ENCODE peak calls at places on chromosomes 4 and X, in four cellular contexts. C, X, I and B are unnamed samples.

GRCh38 chrX:12791253-12792228 is at the start of gene PRPS2:
- DNase-seq in C (peak; percentile 47), X (peak; percentile 80), I (peak; percentile 82), B (no peak)

GRCh38 chr4:102574317-102574716 is 73.2 kb downstream of the NFKB1 start:
- DNase-seq in C (no peak), X (no peak), I (no peak), B (no peak)

GRCh38 chrX:104679175-104679574 is 113.2 kb downstream of the IL1RAPL2 start:
- DNase-seq in C (no peak), X (no peak), I (no peak), B (no peak)

GRCh38 chr4:150436598-150437370 is 145.2 kb upstream of the MAB21L2 start:
- DNase-seq in C (no peak), X (no peak), I (no peak), B (no peak)

GRCh38 chr4:25560605-25561004 is 95.0 kb upstream of the SLC34A2 start:
- DNase-seq in C (no peak), X (no peak), I (no peak), B (no peak)

GRCh38 chr4:164531336-164531735 is 222.6 kb upstream of the SMIM31 start:
- DNase-seq in C (no peak), X (no peak), I (no peak), B (no peak)

GRCh38 chr4:99507762-99508161 is 3.1 kb upstream of the C4orf17 start:
- DNase-seq in C (no peak), X (no peak), I (no peak), B (no peak)

GRCh38 chr4:119010909-119011606 is 122.4 kb downstream of the SYNPO2 start:
- DNase-seq in C (no peak), X (no peak), I (no peak), B (no peak)

GRCh38 chrX:66221856-66222255 is 57.8 kb downstream of the HEPH start:
- DNase-seq in C (no peak), X (no peak), I (no peak), B (no peak)

GRCh38 chr4:41185614-41186609 is 28.4 kb downstream of the APBB2 start:
- DNase-seq in C (no peak), X (no peak), I (no peak), B (no peak)

GRCh38 chrX:8811611-8812010 is 10.4 kb upstream of the FAM9A start:
- DNase-seq in C (no peak), X (no peak), I (no peak), B (no peak)

GRCh38 chr4:47567511-47567910 is 82.4 kb downstream of the ATP10D start:
- DNase-seq in C (no peak), X (no peak), I (no peak), B (no peak)

GRCh38 chrX:132614297-132614696 is 125.5 kb upstream of the MBNL3 start:
- DNase-seq in C (no peak), X (peak; percentile 39), I (no peak), B (no peak)

GRCh38 chrX:134660627-134661026 is 2.4 kb upstream of the PLAC1 start:
- DNase-seq in C (no peak), X (no peak), I (no peak), B (no peak)

GRCh38 chrX:69361286-69361926 is 142.7 kb upstream of the NALF2 start:
- DNase-seq in C (no peak), X (no peak), I (no peak), B (no peak)

GRCh38 chr4:155582971-155583437 is 83.6 kb upstream of the GUCY1A1 start:
- DNase-seq in C (no peak), X (no peak), I (no peak), B (no peak)
- H3K4me3 ChIP-seq in C (no peak overlapping the region), X (no peak overlapping the region), I (no peak overlapping the region), B (no peak overlapping the region)

GRCh38 chr4:137572163-137572562 is 39.9 kb upstream of the PCDH18 start:
- DNase-seq in C (no peak), X (no peak), I (no peak), B (no peak)
- TF ChIP-seq CTCF in C (no peak), X (no peak), I (no peak), B (no peak)

DNA sequence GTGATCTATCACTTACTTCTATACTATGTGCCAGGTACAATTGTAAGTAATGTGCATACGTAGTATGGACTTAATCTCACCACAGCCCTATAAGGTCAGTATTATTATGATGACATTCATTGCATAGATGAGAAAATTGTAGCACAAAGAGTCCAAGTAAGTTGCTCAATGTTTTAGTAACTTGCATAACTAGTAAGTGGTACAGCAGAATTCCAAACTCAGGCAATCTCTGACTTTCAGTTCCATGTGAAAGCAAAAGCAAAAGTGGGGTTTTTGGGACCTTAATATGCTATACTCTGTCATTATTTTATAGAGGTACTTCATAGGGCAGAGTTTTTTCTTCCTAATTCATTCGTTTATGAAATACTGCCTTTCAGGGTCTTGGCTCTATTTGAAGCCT is 188.8 kb upstream of the VEGFC start:
- DNase-seq in C (no peak), X (no peak), I (no peak), B (no peak)
- H3K4me3 ChIP-seq in C (no peak overlapping the region), X (no peak overlapping the region), I (no peak overlapping the region), B (no peak overlapping the region)

GRCh38 chrX:19122641-19123009 is 357 bp upstream of the ADGRG2 start:
- DNase-seq in C (no peak), X (peak; percentile 15), I (no peak), B (no peak)

GRCh38 chrX:19121466-19121865 is 802 bp downstream of the ADGRG2 start:
- DNase-seq in C (no peak), X (no peak), I (no peak), B (no peak)

GRCh38 chrX:19127649-19128168 is 5.4 kb upstream of the ADGRG2 start:
- DNase-seq in C (no peak), X (no peak), I (no peak), B (no peak)

DNA sequence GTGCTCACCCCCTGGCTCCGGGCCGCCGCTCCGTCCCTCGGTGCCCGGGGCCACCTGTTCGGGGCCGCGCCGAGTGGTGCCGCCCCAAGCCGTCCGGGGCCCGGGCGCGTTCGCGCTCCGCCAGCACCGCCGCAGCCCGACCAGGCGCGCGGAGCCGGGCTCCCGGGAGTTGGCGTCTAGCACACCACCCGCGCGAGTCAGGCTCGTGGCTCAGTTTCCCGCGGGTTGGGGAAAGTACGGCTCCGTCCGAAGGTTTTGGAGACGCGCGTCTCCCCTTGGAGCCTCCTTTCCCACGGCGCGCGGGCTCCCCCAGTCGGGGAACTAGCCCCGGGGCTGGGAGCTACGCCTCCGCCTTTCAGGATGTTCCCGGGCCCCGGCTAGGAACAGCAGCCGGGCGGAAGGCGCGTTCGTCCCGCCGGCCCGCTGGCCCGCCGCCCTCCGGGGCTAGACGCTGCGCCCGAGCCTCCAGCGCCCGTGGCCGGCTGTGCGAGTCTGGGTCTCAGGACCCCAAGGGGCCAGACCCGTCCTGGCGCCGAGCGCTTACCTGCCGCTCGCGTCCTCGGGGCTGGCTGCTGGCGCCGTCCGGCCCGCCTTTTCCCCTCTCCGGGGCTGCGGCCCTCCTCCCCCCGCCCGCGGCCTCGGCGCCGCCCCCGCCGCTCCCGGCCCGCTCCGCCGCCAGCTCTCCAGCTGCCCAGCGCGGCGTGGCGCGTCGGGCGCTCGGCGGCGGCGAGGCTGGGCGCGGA is at the start of gene ADGRG2:
- DNase-seq in C (peak; percentile 33), X (peak; percentile 48), I (peak; percentile 33), B (no peak)
- TF ChIP-seq CTCF in C (peak; percentile 33), X (peak; percentile 31), I (no peak), B (peak; percentile 35)

GRCh38 chr4:76689079-76689817 is 208.7 kb downstream of the SOWAHB start:
- DNase-seq in C (peak; percentile 55), X (peak; percentile 89), I (peak; percentile 58), B (no peak)

GRCh38 chr4:76690091-76690905 is 207.6 kb downstream of the SOWAHB start:
- DNase-seq in C (no peak), X (peak; percentile 31), I (no peak), B (no peak)

GRCh38 chr4:76692761-76693160 is 205.2 kb downstream of the SOWAHB start:
- DNase-seq in C (no peak), X (no peak), I (no peak), B (no peak)

GRCh38 chr4:76691767-76692689 is 205.9 kb downstream of the SOWAHB start:
- DNase-seq in C (no peak), X (no peak), I (no peak), B (no peak)

GRCh38 chr4:76690906-76691275 is 207.1 kb downstream of the SOWAHB start:
- DNase-seq in C (no peak), X (no peak), I (peak; percentile 55), B (peak; percentile 61)
- H3K4me3 ChIP-seq in C (peak overlapping the region; percentile 61), X (peak overlapping the region; percentile 68), I (peak overlapping the region; percentile 54), B (peak overlapping the region; percentile 77)

DNA sequence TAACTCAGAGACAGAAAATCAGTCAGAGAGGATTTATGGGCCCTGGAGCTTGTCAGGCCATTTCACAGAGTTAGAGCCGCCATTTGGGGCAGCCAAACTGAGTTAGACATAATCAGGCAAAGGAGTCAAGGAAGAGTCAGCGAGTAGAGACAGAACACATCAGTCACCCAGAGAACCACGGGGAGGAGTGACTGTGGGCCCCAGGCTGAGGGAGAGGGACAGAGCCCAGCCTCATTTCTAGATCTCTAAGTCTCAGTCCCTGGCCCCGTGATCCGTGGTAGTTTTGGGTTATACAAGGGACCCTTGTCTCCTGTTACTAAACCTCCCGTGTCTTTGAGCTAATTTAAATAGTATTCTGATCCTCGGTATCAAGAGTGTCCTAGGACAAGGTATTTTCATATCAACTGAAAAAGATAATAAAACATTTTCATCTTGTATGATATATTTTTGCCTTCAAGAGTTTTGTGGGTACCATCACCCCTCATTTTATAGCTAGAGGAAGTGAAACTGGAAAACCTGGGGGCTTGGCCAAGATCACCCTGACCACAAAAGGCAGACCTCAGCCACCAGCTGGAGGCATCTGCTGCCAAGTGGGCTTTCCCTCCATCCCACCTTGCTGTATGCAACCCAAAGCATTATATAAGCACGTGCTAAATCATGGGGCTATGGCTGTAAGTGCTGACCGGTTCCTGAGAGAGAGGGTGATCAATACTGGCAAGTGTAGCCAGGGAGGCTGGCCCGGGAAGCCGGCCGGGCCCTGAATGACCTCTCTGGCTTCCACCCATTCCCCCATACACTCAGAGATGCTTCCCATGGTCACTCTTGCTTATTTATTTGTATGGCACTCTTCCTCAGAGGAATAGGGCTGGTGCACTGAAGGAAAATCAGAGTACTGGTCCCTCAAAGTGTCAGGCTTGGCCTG is 204.1 kb downstream of the BCOR start:
- DNase-seq in C (no peak), X (no peak), I (no peak), B (no peak)
- TF ChIP-seq CTCF in C (no peak), X (no peak), I (no peak), B (no peak)

DNA sequence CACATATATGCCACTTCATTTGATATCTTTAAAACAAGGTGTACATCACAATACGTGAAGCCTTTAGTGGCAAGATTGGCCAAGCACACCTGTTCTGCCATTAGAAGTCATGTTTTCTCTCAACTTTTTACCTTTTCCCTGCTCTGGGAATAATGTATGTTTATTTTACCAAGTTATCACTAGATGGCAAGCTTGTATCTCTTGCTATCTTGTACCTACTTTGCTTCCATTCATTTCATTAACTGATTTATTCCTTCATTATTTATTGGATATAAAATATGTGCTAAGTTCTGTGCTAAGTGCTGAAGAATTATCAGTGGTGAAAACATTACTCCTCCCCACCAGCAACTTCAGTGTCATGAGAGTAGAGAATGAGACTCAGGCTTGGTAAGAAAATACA is 245.5 kb downstream of the ANK2 start:
- DNase-seq in C (no peak), X (no peak), I (no peak), B (no peak)
- H3K4me3 ChIP-seq in C (no peak overlapping the region), X (no peak overlapping the region), I (no peak overlapping the region), B (no peak overlapping the region)